ENCODE peak calls at places on chromosomes 16 and 17, in six cellular contexts. One of them, this sample, is unnamed.

GRCh38 chr16:57619133-57619605 is 9.3 kb upstream of the ADGRG1 start:
- DNase-seq in GM12878: no peak
- DNase-seq in breast epithelium: no peak
- DNase-seq in lower lobe of right lung: no peak
- DNase-seq in PC-3: no peak
- DNase-seq in fibroblast of lung: no peak
- DNase-seq in this sample: no peak

GRCh38 chr17:49795372-49795771 is 6.9 kb downstream of the KAT7 start:
- DNase-seq in GM12878: no peak
- DNase-seq in breast epithelium: no peak
- DNase-seq in lower lobe of right lung: no peak
- DNase-seq in PC-3: no peak
- DNase-seq in fibroblast of lung: no peak
- DNase-seq in this sample: no peak

GRCh38 chr16:30786936-30787612 is at the start of gene ZNF629:
- DNase-seq in GM12878: no peak
- DNase-seq in breast epithelium: peak; percentile 74
- DNase-seq in lower lobe of right lung: peak; percentile 75
- DNase-seq in PC-3: peak; percentile 39
- DNase-seq in fibroblast of lung: peak; percentile 67
- DNase-seq in this sample: peak; percentile 69

GRCh38 chr17:44444735-44445105 is 55.3 kb upstream of the ITGA2B start:
- DNase-seq in GM12878: no peak
- DNase-seq in breast epithelium: no peak
- DNase-seq in lower lobe of right lung: no peak
- DNase-seq in PC-3: peak; percentile 87
- DNase-seq in fibroblast of lung: peak; percentile 90
- DNase-seq in this sample: no peak

GRCh38 chr17:73900516-73900915 is 256.3 kb upstream of the SDK2 start:
- DNase-seq in GM12878: no peak
- DNase-seq in breast epithelium: no peak
- DNase-seq in lower lobe of right lung: no peak
- DNase-seq in PC-3: no peak
- DNase-seq in fibroblast of lung: no peak
- DNase-seq in this sample: no peak

GRCh38 chr16:17476414-17477259 is 5.9 kb upstream of the XYLT1 start:
- DNase-seq in GM12878: no peak
- DNase-seq in breast epithelium: no peak
- DNase-seq in lower lobe of right lung: no peak
- DNase-seq in PC-3: peak; percentile 26
- DNase-seq in fibroblast of lung: peak; percentile 74
- DNase-seq in this sample: no peak

GRCh38 chr16:68786685-68787418 is 49.8 kb downstream of the CDH1 start:
- DNase-seq in GM12878: no peak
- DNase-seq in breast epithelium: no peak
- DNase-seq in lower lobe of right lung: no peak
- DNase-seq in PC-3: no peak
- DNase-seq in fibroblast of lung: peak; percentile 97
- DNase-seq in this sample: no peak

GRCh38 chr17:63275318-63275967 is 170.7 kb downstream of the CYB561 start:
- DNase-seq in GM12878: no peak
- DNase-seq in breast epithelium: no peak
- DNase-seq in lower lobe of right lung: no peak
- DNase-seq in PC-3: peak; percentile 99
- DNase-seq in fibroblast of lung: peak; percentile 99
- DNase-seq in this sample: no peak

GRCh38 chr17:68600881-68601564 is at the start of gene FAM20A:
- DNase-seq in GM12878: no peak
- DNase-seq in breast epithelium: no peak
- DNase-seq in lower lobe of right lung: peak; percentile 84
- DNase-seq in PC-3: no peak
- DNase-seq in fibroblast of lung: no peak
- DNase-seq in this sample: peak; percentile 61

GRCh38 chr17:46135879-46136562 is 57.2 kb downstream of the KANSL1 start:
- DNase-seq in GM12878: no peak
- DNase-seq in breast epithelium: no peak
- DNase-seq in lower lobe of right lung: no peak
- DNase-seq in PC-3: no peak
- DNase-seq in fibroblast of lung: no peak
- DNase-seq in this sample: no peak

GRCh38 chr17:28188841-28189263 is 130.1 kb upstream of the TMEM97 start:
- DNase-seq in GM12878: no peak
- DNase-seq in breast epithelium: no peak
- DNase-seq in lower lobe of right lung: no peak
- DNase-seq in PC-3: peak; percentile 3
- DNase-seq in fibroblast of lung: peak; percentile 33
- DNase-seq in this sample: no peak

GRCh38 chr17:39704821-39705551 is 5.1 kb downstream of the ERBB2 start:
- DNase-seq in GM12878: no peak
- DNase-seq in breast epithelium: no peak
- DNase-seq in lower lobe of right lung: no peak
- DNase-seq in PC-3: no peak
- DNase-seq in fibroblast of lung: peak; percentile 38
- DNase-seq in this sample: no peak

GRCh38 chr16:23362460-23363317 is 60.6 kb downstream of the SCNN1B start:
- DNase-seq in GM12878: no peak
- DNase-seq in breast epithelium: peak; percentile 86
- DNase-seq in lower lobe of right lung: peak; percentile 91
- DNase-seq in PC-3: peak; percentile 39
- DNase-seq in fibroblast of lung: no peak
- DNase-seq in this sample: peak; percentile 9

GRCh38 chr16:23505942-23506605 is 4.2 kb downstream of the GGA2 start:
- DNase-seq in GM12878: no peak
- DNase-seq in breast epithelium: no peak
- DNase-seq in lower lobe of right lung: no peak
- DNase-seq in PC-3: no peak
- DNase-seq in fibroblast of lung: no peak
- DNase-seq in this sample: no peak

GRCh38 chr16:48323783-48324775 is 61.1 kb downstream of the SIAH1 start:
- DNase-seq in GM12878: no peak
- DNase-seq in breast epithelium: no peak
- DNase-seq in lower lobe of right lung: no peak
- DNase-seq in PC-3: no peak
- DNase-seq in fibroblast of lung: peak; percentile 8
- DNase-seq in this sample: no peak

GRCh38 chr16:25289466-25289865 is 31.8 kb upstream of the ZKSCAN2 start:
- DNase-seq in GM12878: no peak
- DNase-seq in breast epithelium: no peak
- DNase-seq in lower lobe of right lung: no peak
- DNase-seq in PC-3: no peak
- DNase-seq in fibroblast of lung: no peak
- DNase-seq in this sample: no peak

DNA sequence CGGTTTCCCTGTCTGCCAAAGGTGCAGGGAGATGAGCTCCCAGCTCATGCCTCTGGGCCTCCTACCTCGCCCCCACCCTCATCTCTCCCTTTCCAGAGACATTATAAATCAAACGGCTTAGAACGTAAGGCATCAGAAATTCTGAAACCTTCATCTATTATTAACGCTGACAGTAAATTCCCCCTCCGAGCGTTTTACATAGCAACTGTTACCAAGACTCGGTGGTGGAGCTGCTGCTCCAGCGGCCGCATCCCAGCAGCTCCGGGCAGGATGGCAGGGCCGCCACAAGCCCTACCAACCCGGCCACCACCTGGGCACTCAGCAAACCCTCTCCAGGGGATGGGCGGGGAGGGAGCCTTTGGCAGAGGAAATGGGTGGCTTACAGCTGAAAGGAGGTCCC is 76.7 kb downstream of the RAI1 start:
- DNase-seq in GM12878: no peak
- DNase-seq in breast epithelium: no peak
- DNase-seq in lower lobe of right lung: no peak
- DNase-seq in PC-3: no peak
- DNase-seq in fibroblast of lung: no peak
- DNase-seq in this sample: no peak
- H3K4me1 ChIP-seq in GM12878: peaks cover 20% of the 10 kb centered on the region
- H3K4me1 ChIP-seq in breast epithelium: peaks cover 9% of the 10 kb centered on the region
- H3K4me1 ChIP-seq in lower lobe of right lung: peaks cover 29% of the 10 kb centered on the region
- H3K4me1 ChIP-seq in PC-3: peaks cover 2% of the 10 kb centered on the region
- H3K4me1 ChIP-seq in fibroblast of lung: peaks cover 2% of the 10 kb centered on the region
- H3K4me1 ChIP-seq in this sample: peaks cover 33% of the 10 kb centered on the region

DNA sequence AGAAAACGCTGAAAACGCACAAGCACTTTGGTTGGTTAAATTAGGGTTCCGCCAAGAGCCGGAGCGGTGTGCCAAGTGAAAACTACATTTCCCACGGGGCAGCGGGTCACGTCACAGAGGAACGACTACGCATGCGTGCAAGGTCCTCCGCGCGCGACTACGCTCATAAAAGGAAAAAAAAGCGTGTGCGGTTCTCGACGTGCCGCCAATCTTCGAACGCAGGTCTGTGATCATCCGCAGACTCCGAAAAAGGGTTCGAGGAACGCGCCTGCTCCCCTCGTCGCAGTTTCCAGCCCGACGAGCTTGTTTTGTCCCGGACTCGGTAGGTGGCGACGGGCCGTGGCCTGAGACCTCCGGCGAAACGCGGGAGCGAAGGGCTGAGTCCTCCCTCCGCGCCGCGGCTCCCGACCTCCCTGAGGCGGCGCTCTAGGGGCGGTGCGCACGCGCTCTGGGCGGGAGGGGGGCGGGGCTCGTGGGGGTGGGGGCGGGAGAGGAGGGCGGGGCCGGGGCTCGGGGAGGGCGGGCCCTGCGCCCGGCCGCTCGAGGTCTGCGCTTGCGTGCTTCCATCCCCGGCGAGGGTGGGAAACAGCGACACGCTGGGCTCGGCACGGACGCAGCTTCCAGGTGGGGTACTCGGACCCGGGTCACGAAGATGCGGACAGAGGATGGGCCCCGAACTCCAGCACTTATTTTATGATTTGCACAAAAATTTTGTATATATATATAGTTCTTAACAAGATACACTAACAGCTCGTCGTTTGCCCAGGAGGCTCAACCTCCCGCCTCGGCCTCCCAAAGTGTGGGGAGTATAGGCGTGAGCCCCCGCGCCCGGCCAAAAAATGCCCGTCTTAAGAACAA is at the start of gene SGF29:
- DNase-seq in GM12878: peak; percentile 82
- DNase-seq in breast epithelium: peak; percentile 94
- DNase-seq in lower lobe of right lung: peak; percentile 94
- DNase-seq in PC-3: peak; percentile 80
- DNase-seq in fibroblast of lung: peak; percentile 83
- DNase-seq in this sample: peak; percentile 95
- TF ChIP-seq CTCF in GM12878: peak; percentile 42
- TF ChIP-seq CTCF in breast epithelium: peak; percentile 19
- TF ChIP-seq CTCF in lower lobe of right lung: peak; percentile 56
- TF ChIP-seq CTCF in PC-3: peak; percentile 12
- TF ChIP-seq CTCF in fibroblast of lung: no peak
- TF ChIP-seq CTCF in this sample: no peak

GRCh38 chr16:67433131-67433719 is 2.3 kb downstream of the HSD11B2 start:
- DNase-seq in GM12878: no peak
- DNase-seq in breast epithelium: no peak
- DNase-seq in lower lobe of right lung: no peak
- DNase-seq in PC-3: no peak
- DNase-seq in fibroblast of lung: no peak
- DNase-seq in this sample: no peak
- H3K27ac ChIP-seq in GM12878: no peak overlapping the region
- H3K27ac ChIP-seq in breast epithelium: peak overlapping the region; percentile 88
- H3K27ac ChIP-seq in lower lobe of right lung: no peak overlapping the region
- H3K27ac ChIP-seq in PC-3: no peak overlapping the region
- H3K27ac ChIP-seq in fibroblast of lung: no peak overlapping the region
- H3K27ac ChIP-seq in this sample: no peak overlapping the region

GRCh38 chr16:14097182-14097951 is 26.2 kb downstream of the MRTFB start:
- DNase-seq in GM12878: no peak
- DNase-seq in breast epithelium: no peak
- DNase-seq in lower lobe of right lung: no peak
- DNase-seq in PC-3: peak; percentile 93
- DNase-seq in fibroblast of lung: no peak
- DNase-seq in this sample: no peak

GRCh38 chr16:14100825-14101224 is 29.7 kb downstream of the MRTFB start:
- DNase-seq in GM12878: no peak
- DNase-seq in breast epithelium: no peak
- DNase-seq in lower lobe of right lung: no peak
- DNase-seq in PC-3: no peak
- DNase-seq in fibroblast of lung: no peak
- DNase-seq in this sample: no peak

GRCh38 chr16:14098081-14098480 is 27.0 kb downstream of the MRTFB start:
- DNase-seq in GM12878: no peak
- DNase-seq in breast epithelium: no peak
- DNase-seq in lower lobe of right lung: no peak
- DNase-seq in PC-3: no peak
- DNase-seq in fibroblast of lung: peak; percentile 69
- DNase-seq in this sample: no peak

GRCh38 chr16:14092579-14092978 is 21.5 kb downstream of the MRTFB start:
- DNase-seq in GM12878: no peak
- DNase-seq in breast epithelium: no peak
- DNase-seq in lower lobe of right lung: no peak
- DNase-seq in PC-3: no peak
- DNase-seq in fibroblast of lung: peak; percentile 25
- DNase-seq in this sample: no peak

GRCh38 chr16:14095883-14096551 is 24.9 kb downstream of the MRTFB start:
- DNase-seq in GM12878: no peak
- DNase-seq in breast epithelium: no peak
- DNase-seq in lower lobe of right lung: no peak
- DNase-seq in PC-3: peak; percentile 57
- DNase-seq in fibroblast of lung: peak; percentile 64
- DNase-seq in this sample: no peak
- H3K4me1 ChIP-seq in GM12878: peaks cover under 1% of the 10 kb centered on the region
- H3K4me1 ChIP-seq in breast epithelium: peaks cover 36% of the 10 kb centered on the region
- H3K4me1 ChIP-seq in lower lobe of right lung: peaks cover 42% of the 10 kb centered on the region
- H3K4me1 ChIP-seq in PC-3: peaks cover 45% of the 10 kb centered on the region
- H3K4me1 ChIP-seq in fibroblast of lung: no peaks in the 10 kb centered on the region
- H3K4me1 ChIP-seq in this sample: peaks cover 54% of the 10 kb centered on the region